ENCODE peak calls at places on chromosome 4, in four cellular contexts. V is K562, W is GM12878, H is HepG2. F is an unnamed sample.

GRCh38 chr4:10421344-10422055 is 35.7 kb downstream of the ZNF518B start:
- DNase-seq in H (no peak), V (no peak), W (no peak), F (no peak)

GRCh38 chr4:87856816-87857215 is 24.0 kb downstream of the MEPE start:
- DNase-seq in W (no peak), H (peak), V (no peak), F (no peak)

GRCh38 chr4:5500165-5500564 is 208.2 kb downstream of the EVC2 start:
- DNase-seq in W (no peak), V (no peak), H (no peak), F (no peak)

GRCh38 chr4:82903737-82904136 is 3.2 kb downstream of the THAP9 start:
- DNase-seq in W (no peak), H (no peak), V (no peak), F (no peak)

GRCh38 chr4:156497486-156497885 is 474.1 kb downstream of the PDGFC start:
- DNase-seq in W (no peak), H (no peak), V (no peak), F (no peak)

GRCh38 chr4:99998062-99998880 is 48.2 kb upstream of the H2AZ1 start:
- DNase-seq in V (peak), H (peak), W (peak), F (no peak)

GRCh38 chr4:77201857-77202256 is 44.9 kb downstream of the CCNG2 start:
- DNase-seq in W (no peak), H (no peak), V (no peak), F (no peak)

GRCh38 chr4:140497776-140498636 is at the start of gene MGAT4D:
- DNase-seq in H (no peak), W (no peak), V (no peak), F (peak)

GRCh38 chr4:182916483-182917181 is 554 bp downstream of the DCTD start:
- DNase-seq in V (peak), W (no peak), H (no peak), F (peak)

GRCh38 chr4:75919914-75920313 is 17.7 kb upstream of the PPEF2 start:
- DNase-seq in W (no peak), H (no peak), V (no peak), F (no peak)

GRCh38 chr4:86939123-86939522 is 4.3 kb downstream of the AFF1 start:
- DNase-seq in H (no peak), W (no peak), V (no peak), F (no peak)

GRCh38 chr4:67036791-67037190 is 508.5 kb downstream of the CENPC start:
- DNase-seq in V (no peak), H (no peak), W (no peak), F (no peak)

GRCh38 chr4:73213917-73214663 is 44.5 kb downstream of the ANKRD17 start:
- DNase-seq in W (no peak), H (no peak), V (no peak), F (no peak)

GRCh38 chr4:155891058-155891457 is 12.4 kb upstream of the TDO2 start:
- DNase-seq in V (no peak), W (no peak), H (no peak), F (no peak)

GRCh38 chr4:86443495-86443894 is 83.6 kb upstream of the MAPK10 start:
- DNase-seq in W (no peak), H (no peak), V (no peak), F (no peak)

GRCh38 chr4:80374180-80374579 is 38.6 kb downstream of the CFAP299 start:
- DNase-seq in V (no peak), W (no peak), H (no peak), F (no peak)

GRCh38 chr4:102598759-102599379 is 97.7 kb downstream of the NFKB1 start:
- DNase-seq in W (no peak), H (no peak), V (no peak), F (no peak)

GRCh38 chr4:37422638-37423037 is 178.1 kb downstream of the NWD2 start:
- DNase-seq in W (no peak), H (no peak), V (no peak), F (no peak)

GRCh38 chr4:2255501-2256155 is 6.3 kb downstream of the MXD4 start:
- DNase-seq in V (no peak), H (no peak), W (no peak), F (peak)

DNA sequence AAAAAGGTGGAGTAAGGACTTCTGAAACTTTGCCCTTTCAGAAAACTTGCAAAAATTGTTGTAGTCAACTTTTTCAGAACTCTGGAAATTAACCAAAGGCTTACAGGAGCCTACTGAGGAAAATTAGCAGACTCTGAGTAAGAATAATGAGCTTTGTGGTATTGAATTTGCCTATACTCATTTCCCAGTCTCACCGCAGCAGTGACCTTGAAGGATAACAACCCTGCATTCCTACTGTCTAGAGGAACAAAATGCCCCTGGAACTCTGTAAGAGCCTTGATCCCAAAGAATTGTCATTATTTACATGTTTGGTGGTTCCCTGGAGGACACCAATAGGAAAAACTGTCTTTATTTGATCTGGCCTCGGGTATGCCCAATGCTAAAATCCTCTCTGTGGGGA is 57.9 kb downstream of the MND1 start:
- DNase-seq in W (no peak), H (no peak), V (no peak), F (no peak)
- TF ChIP-seq ATF2 in W (no peak), H (no peak), V (no peak), F (no peak)

DNA sequence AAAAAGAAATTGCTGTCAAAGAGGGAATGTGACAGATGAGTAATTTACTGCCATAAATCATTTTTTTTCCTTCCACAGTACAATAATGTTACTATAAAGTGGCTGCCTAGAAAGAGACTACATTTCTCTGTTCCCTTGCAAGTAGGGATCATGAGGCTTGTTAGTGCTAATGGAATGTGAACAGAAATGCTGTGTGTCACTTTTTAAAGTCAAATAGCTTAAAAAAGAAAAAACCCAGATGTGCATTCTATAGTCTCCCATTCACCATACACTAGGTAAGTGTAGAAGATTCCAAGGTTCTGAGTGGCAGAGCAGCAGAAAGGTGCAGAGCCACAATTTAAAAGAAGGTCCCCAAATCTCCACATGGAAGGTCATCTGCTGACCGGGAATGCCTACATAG is 328.4 kb downstream of the CAMK2D start:
- DNase-seq in H (no peak), V (no peak), W (no peak), F (no peak)
- TF ChIP-seq CBFB in H (no peak), V (no peak), W (no peak), F (no peak)

GRCh38 chr4:16745887-16746286 is 152.6 kb downstream of the LDB2 start:
- DNase-seq in V (no peak), W (no peak), H (no peak), F (no peak)

GRCh38 chr4:16750216-16750615 is 148.2 kb downstream of the LDB2 start:
- DNase-seq in W (no peak), H (no peak), V (no peak), F (no peak)

DNA sequence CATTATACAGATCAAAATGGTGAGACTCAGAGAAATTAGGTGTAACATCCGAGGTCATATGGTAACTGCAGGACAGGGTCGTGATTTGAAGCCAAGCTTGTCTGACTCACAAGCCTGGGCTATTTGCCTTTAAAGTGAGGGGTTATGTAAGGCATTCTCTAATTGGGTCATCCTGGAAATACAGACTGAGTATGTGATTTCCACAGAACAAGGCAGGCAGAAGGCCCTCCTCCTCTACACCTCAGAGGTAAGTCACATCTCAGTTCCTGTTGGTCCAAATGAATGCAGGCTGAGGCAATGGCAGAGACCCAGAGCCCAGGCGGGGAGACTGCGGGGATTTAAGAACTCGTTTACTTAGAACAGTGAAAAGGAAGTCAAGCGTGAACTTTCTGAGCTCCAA is 153.4 kb downstream of the LDB2 start:
- DNase-seq in H (no peak), V (no peak), W (no peak), F (no peak)
- TF ChIP-seq NR2C2 in H (no peak), V (no peak), W (no peak), F (no peak)

GRCh38 chr4:24472514-24473308 is 111.6 kb downstream of the DHX15 start:
- DNase-seq in V (peak), W (no peak), H (peak), F (peak)
- TF ChIP-seq ATF2 in V (no peak), W (no peak), H (no peak), F (no peak)

GRCh38 chr4:122992111-122992510 is 69.7 kb upstream of the NUDT6 start:
- DNase-seq in W (no peak), V (no peak), H (no peak), F (no peak)
- TF ChIP-seq CBFB in W (no peak), V (no peak), H (no peak), F (no peak)

GRCh38 chr4:43337707-43338106 is 445.2 kb downstream of the GRXCR1 start:
- DNase-seq in V (no peak), H (no peak), W (no peak), F (no peak)
- TF ChIP-seq NR2C2 in V (no peak), H (no peak), W (no peak), F (no peak)

GRCh38 chr4:172851534-172851933 is 317.1 kb upstream of the GALNT7 start:
- DNase-seq in W (no peak), V (no peak), H (no peak), F (no peak)
- TF ChIP-seq ATF2 in W (no peak), V (no peak), H (no peak), F (no peak)